ENCODE peak calls at places on chromosome 11, in nine cellular contexts. One of them, this sample, is unnamed.

GRCh38 chr11:6320411-6321207 is at the start of gene CAVIN3:
- DNase-seq in GM23338: peak; percentile 82
- DNase-seq in mesendoderm: peak; percentile 91
- DNase-seq in HCT116: peak; percentile 48
- DNase-seq in H7: peak; percentile 83
- DNase-seq in fibroblast of pulmonary artery: peak; percentile 83
- DNase-seq in psoas muscle: peak; percentile 92
- DNase-seq in AG09309: no peak
- DNase-seq in fibroblast of the aortic adventitia: peak; percentile 92
- DNase-seq in this sample: peak; percentile 73

GRCh38 chr11:72685560-72686480 is 11.6 kb upstream of the PDE2A start:
- DNase-seq in H7: no peak
- DNase-seq in fibroblast of the aortic adventitia: peak; percentile 73
- DNase-seq in AG09309: peak; percentile 25
- DNase-seq in mesendoderm: no peak
- DNase-seq in psoas muscle: peak; percentile 77
- DNase-seq in HCT116: no peak
- DNase-seq in GM23338: no peak
- DNase-seq in fibroblast of pulmonary artery: peak; percentile 30
- DNase-seq in this sample: no peak

GRCh38 chr11:68028802-68029475 is 1.5 kb upstream of the NDUFS8 start:
- DNase-seq in H7: no peak
- DNase-seq in fibroblast of pulmonary artery: peak; percentile 47
- DNase-seq in GM23338: no peak
- DNase-seq in fibroblast of the aortic adventitia: no peak
- DNase-seq in psoas muscle: no peak
- DNase-seq in mesendoderm: no peak
- DNase-seq in AG09309: no peak
- DNase-seq in HCT116: no peak
- DNase-seq in this sample: peak; percentile 68

GRCh38 chr11:42778193-42778592 is 533.6 kb upstream of the API5 start:
- DNase-seq in psoas muscle: no peak
- DNase-seq in AG09309: no peak
- DNase-seq in fibroblast of the aortic adventitia: no peak
- DNase-seq in H7: peak; percentile 20
- DNase-seq in HCT116: no peak
- DNase-seq in fibroblast of pulmonary artery: no peak
- DNase-seq in GM23338: peak; percentile 54
- DNase-seq in mesendoderm: peak; percentile 59
- DNase-seq in this sample: no peak

GRCh38 chr11:132549571-132549970 is 982.7 kb downstream of the OPCML start:
- DNase-seq in GM23338: no peak
- DNase-seq in HCT116: no peak
- DNase-seq in H7: no peak
- DNase-seq in AG09309: no peak
- DNase-seq in fibroblast of pulmonary artery: no peak
- DNase-seq in mesendoderm: no peak
- DNase-seq in fibroblast of the aortic adventitia: no peak
- DNase-seq in psoas muscle: no peak
- DNase-seq in this sample: no peak

GRCh38 chr11:76339217-76339616 is 41.7 kb downstream of the THAP12 start:
- DNase-seq in HCT116: no peak
- DNase-seq in AG09309: peak; percentile 8
- DNase-seq in mesendoderm: no peak
- DNase-seq in H7: no peak
- DNase-seq in fibroblast of pulmonary artery: peak; percentile 24
- DNase-seq in GM23338: no peak
- DNase-seq in fibroblast of the aortic adventitia: peak; percentile 43
- DNase-seq in psoas muscle: peak; percentile 87
- DNase-seq in this sample: no peak

GRCh38 chr11:58642120-58642625 is 19.7 kb downstream of the CNTF start:
- DNase-seq in H7: no peak
- DNase-seq in AG09309: no peak
- DNase-seq in fibroblast of pulmonary artery: no peak
- DNase-seq in mesendoderm: no peak
- DNase-seq in psoas muscle: no peak
- DNase-seq in GM23338: no peak
- DNase-seq in HCT116: no peak
- DNase-seq in fibroblast of the aortic adventitia: no peak
- DNase-seq in this sample: no peak

GRCh38 chr11:109547356-109548027 is 125.5 kb downstream of the C11orf87 start:
- DNase-seq in HCT116: no peak
- DNase-seq in fibroblast of the aortic adventitia: peak; percentile 83
- DNase-seq in mesendoderm: peak; percentile 79
- DNase-seq in psoas muscle: no peak
- DNase-seq in fibroblast of pulmonary artery: peak; percentile 78
- DNase-seq in GM23338: no peak
- DNase-seq in AG09309: peak; percentile 71
- DNase-seq in H7: no peak
- DNase-seq in this sample: peak; percentile 41

GRCh38 chr11:47591764-47592163 is 2.4 kb downstream of the C1QTNF4 start:
- DNase-seq in GM23338: no peak
- DNase-seq in H7: peak; percentile 43
- DNase-seq in fibroblast of pulmonary artery: no peak
- DNase-seq in fibroblast of the aortic adventitia: no peak
- DNase-seq in mesendoderm: peak; percentile 36
- DNase-seq in psoas muscle: no peak
- DNase-seq in AG09309: no peak
- DNase-seq in HCT116: no peak
- DNase-seq in this sample: no peak

GRCh38 chr11:47592276-47592675 is 1.9 kb downstream of the C1QTNF4 start:
- DNase-seq in HCT116: no peak
- DNase-seq in fibroblast of the aortic adventitia: no peak
- DNase-seq in GM23338: no peak
- DNase-seq in fibroblast of pulmonary artery: no peak
- DNase-seq in H7: no peak
- DNase-seq in psoas muscle: no peak
- DNase-seq in AG09309: no peak
- DNase-seq in mesendoderm: no peak
- DNase-seq in this sample: no peak

GRCh38 chr11:47589103-47589502 is 2.6 kb downstream of the FAM180B start:
- DNase-seq in psoas muscle: no peak
- DNase-seq in AG09309: no peak
- DNase-seq in fibroblast of pulmonary artery: no peak
- DNase-seq in GM23338: no peak
- DNase-seq in fibroblast of the aortic adventitia: no peak
- DNase-seq in mesendoderm: no peak
- DNase-seq in HCT116: no peak
- DNase-seq in H7: peak; percentile 50
- DNase-seq in this sample: no peak

GRCh38 chr11:47589504-47590025 is 3.1 kb downstream of the FAM180B start:
- DNase-seq in mesendoderm: no peak
- DNase-seq in fibroblast of pulmonary artery: no peak
- DNase-seq in AG09309: no peak
- DNase-seq in HCT116: no peak
- DNase-seq in fibroblast of the aortic adventitia: no peak
- DNase-seq in GM23338: no peak
- DNase-seq in psoas muscle: no peak
- DNase-seq in H7: peak; percentile 60
- DNase-seq in this sample: no peak

DNA sequence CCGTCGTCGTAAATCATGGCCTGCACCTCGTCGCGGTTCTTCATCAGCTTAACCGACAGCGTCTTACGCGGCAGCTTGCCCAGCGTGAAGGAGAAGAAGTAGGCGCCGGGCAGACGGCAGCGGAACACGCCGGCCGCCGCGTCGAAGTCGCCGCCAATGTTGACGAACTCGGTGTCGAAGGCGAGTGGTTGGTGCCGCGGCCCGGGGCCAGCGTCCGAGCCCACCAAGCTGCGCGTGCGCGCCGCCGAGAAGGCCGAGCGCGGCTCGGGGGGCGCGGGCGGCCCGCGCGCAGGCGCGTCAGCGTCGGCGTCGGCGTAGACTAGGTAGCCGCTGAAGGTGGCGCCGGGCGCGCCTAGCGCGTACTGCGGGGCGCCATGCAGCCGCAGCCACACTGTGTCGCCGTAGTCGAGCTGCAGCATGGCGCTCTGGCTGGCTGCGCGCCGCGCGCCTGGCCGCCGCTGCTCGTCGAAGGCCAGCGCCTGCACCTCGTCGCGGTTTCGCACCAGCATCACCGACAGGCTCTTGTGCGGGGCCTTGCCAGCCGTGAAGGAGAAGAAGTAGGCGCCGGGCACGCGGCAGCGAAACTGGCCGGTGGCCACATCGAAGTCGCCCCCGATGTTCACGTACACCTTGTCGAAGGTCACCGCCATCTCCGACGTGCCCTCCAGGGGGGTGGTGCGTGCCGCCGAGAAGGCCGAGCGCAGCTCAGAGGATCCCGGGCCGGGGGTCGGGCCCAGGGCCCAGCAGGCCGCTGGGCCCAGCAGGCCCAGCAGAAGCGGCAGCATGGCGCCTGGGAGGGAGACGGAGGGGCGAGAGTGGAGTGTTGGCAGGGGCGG is 3.8 kb downstream of the FAM180B start:
- DNase-seq in fibroblast of the aortic adventitia: no peak
- DNase-seq in fibroblast of pulmonary artery: no peak
- DNase-seq in GM23338: peak; percentile 89
- DNase-seq in mesendoderm: no peak
- DNase-seq in HCT116: no peak
- DNase-seq in psoas muscle: no peak
- DNase-seq in AG09309: no peak
- DNase-seq in H7: peak; percentile 73
- DNase-seq in this sample: no peak
- H3K4me3 ChIP-seq in fibroblast of the aortic adventitia: no peak overlapping the region
- H3K4me3 ChIP-seq in fibroblast of pulmonary artery: peak overlapping the region; percentile 11
- H3K4me3 ChIP-seq in GM23338: peak overlapping the region; percentile 53
- H3K4me3 ChIP-seq in mesendoderm: no peak overlapping the region
- H3K4me3 ChIP-seq in HCT116: no peak overlapping the region
- H3K4me3 ChIP-seq in psoas muscle: peak overlapping the region; percentile 53
- H3K4me3 ChIP-seq in AG09309: no peak overlapping the region
- H3K4me3 ChIP-seq in H7: peak overlapping the region; percentile 8
- H3K4me3 ChIP-seq in this sample: peak overlapping the region; percentile 18

DNA sequence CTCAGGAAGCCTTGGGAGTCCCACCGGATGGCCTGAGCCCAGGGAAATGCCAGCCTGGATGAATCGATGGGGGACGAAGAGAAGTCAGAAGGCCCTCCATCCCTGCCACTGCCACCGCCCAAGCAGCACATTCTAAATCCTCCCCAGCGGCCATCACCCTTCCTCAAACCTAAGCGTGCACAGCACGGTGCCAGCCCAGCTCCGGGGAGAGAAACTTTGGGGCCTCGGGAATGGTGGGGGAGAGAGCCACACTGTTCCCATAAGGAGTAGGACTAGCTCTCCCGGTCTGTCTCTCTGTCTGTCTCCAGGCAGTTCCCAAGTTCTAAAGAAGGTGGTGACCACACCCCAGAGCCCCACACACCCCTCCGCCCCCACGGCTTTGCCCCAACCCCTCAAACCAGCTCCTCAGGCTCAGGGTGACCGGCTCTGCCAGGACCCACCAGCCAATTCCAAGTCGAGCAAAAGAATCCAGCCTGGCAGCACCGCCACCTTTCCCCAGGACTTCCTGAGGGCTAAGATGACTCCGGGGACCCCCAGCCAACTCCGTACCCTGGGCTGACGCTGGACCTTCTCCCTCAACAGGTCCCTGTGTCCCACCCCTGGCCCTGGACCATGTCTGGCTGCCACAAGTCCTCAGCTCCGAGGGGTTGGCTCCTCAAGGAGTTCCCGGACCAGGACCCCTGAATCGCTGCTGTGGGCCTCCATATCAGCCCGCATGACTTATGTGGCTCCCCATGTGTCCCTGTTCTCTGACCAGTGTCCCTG is 2.7 kb downstream of the AHNAK start:
- DNase-seq in GM23338: no peak
- DNase-seq in fibroblast of the aortic adventitia: peak; percentile 15
- DNase-seq in H7: peak; percentile 62
- DNase-seq in fibroblast of pulmonary artery: no peak
- DNase-seq in psoas muscle: no peak
- DNase-seq in AG09309: no peak
- DNase-seq in HCT116: no peak
- DNase-seq in mesendoderm: no peak
- DNase-seq in this sample: peak; percentile 28
- H3K4me3 ChIP-seq in GM23338: peak overlapping the region; percentile 88
- H3K4me3 ChIP-seq in fibroblast of the aortic adventitia: peak overlapping the region; percentile 93
- H3K4me3 ChIP-seq in H7: peak overlapping the region; percentile 79
- H3K4me3 ChIP-seq in fibroblast of pulmonary artery: peak overlapping the region; percentile 73
- H3K4me3 ChIP-seq in psoas muscle: peak overlapping the region; percentile 91
- H3K4me3 ChIP-seq in AG09309: peak overlapping the region; percentile 98
- H3K4me3 ChIP-seq in HCT116: peak overlapping the region; percentile 91
- H3K4me3 ChIP-seq in mesendoderm: peak overlapping the region; percentile 74
- H3K4me3 ChIP-seq in this sample: peak overlapping the region; percentile 95

DNA sequence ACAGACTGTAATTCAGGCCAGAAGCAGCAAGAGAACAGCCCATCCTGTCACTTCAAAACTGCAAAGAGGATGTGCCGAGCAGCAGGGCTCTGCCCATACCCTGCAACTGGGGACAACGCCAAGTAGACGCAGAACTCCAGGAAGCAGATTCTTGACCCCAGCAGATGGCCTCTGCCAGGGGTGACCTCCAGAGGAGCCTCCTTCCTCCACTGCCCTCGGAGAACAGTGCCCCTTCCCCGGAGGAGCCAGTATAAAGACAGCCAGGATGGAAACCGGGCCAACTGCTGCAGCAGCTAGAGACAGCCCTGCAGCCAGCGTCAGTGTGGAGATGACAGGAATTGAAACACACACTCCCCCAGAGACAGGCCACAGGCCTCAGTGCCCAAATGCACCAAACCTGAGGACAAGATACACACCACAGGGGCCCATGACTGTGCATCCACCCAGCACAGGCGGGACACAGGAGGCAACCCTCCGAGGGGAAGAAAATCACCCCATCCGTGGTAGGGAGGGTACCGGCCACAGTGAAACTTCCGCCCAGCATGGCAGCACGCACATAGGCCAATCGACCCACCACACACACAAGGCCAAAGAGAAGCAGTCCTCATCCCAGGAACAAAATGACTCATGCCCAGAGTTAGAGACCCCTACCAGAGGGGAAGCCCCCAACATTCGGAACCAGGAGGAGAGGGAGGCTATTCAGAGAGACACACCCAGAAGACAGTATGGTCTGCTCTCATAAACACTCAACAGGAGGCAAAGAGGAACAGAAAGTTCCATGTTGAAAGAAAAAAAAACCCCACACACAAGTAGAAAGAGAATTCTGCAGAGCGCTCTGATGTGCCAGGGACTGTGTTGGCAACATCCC is 5.6 kb downstream of the AHNAK start:
- DNase-seq in GM23338: no peak
- DNase-seq in fibroblast of the aortic adventitia: no peak
- DNase-seq in HCT116: no peak
- DNase-seq in psoas muscle: peak; percentile 71
- DNase-seq in H7: no peak
- DNase-seq in mesendoderm: no peak
- DNase-seq in AG09309: no peak
- DNase-seq in fibroblast of pulmonary artery: no peak
- DNase-seq in this sample: peak; percentile 9
- H3K4me3 ChIP-seq in GM23338: no peak overlapping the region
- H3K4me3 ChIP-seq in fibroblast of the aortic adventitia: peak overlapping the region; percentile 93
- H3K4me3 ChIP-seq in HCT116: no peak overlapping the region
- H3K4me3 ChIP-seq in psoas muscle: peak overlapping the region; percentile 91
- H3K4me3 ChIP-seq in H7: no peak overlapping the region
- H3K4me3 ChIP-seq in mesendoderm: no peak overlapping the region
- H3K4me3 ChIP-seq in AG09309: peak overlapping the region; percentile 25
- H3K4me3 ChIP-seq in fibroblast of pulmonary artery: peak overlapping the region; percentile 2
- H3K4me3 ChIP-seq in this sample: no peak overlapping the region

GRCh38 chr11:82901165-82901938 is at the start of gene DDIAS:
- DNase-seq in fibroblast of the aortic adventitia: peak; percentile 97
- DNase-seq in GM23338: peak; percentile 100
- DNase-seq in fibroblast of pulmonary artery: peak; percentile 98
- DNase-seq in psoas muscle: peak; percentile 97
- DNase-seq in AG09309: peak; percentile 93
- DNase-seq in H7: peak; percentile 86
- DNase-seq in mesendoderm: peak; percentile 100
- DNase-seq in HCT116: peak; percentile 98
- DNase-seq in this sample: peak; percentile 96
- H3K4me3 ChIP-seq in fibroblast of the aortic adventitia: peak within 1 kb of the TSS; percentile 82
- H3K4me3 ChIP-seq in GM23338: peak within 1 kb of the TSS; percentile 73
- H3K4me3 ChIP-seq in fibroblast of pulmonary artery: peak within 1 kb of the TSS; percentile 87
- H3K4me3 ChIP-seq in psoas muscle: peak within 1 kb of the TSS; percentile 84
- H3K4me3 ChIP-seq in AG09309: peak within 1 kb of the TSS; percentile 84
- H3K4me3 ChIP-seq in H7: peak within 1 kb of the TSS; percentile 77
- H3K4me3 ChIP-seq in mesendoderm: peak within 1 kb of the TSS; percentile 94
- H3K4me3 ChIP-seq in HCT116: peak within 1 kb of the TSS; percentile 55
- H3K4me3 ChIP-seq in this sample: peak within 1 kb of the TSS; percentile 60

This sample was measured in bronchial epithelial cell.